ENCODE peak calls at places on chromosomes 5 and 9, in four cellular contexts. G is activated CD4-positive, CD25-positive, alpha-beta regulatory T cell; M is nephron progenitor cell; T is activated T-cell treated with anti-CD3 and anti-CD28 coated beads for 48 hours. B is an unnamed sample.

GRCh38 chr9:73613092-73613701 is 461.5 kb downstream of the ANXA1 start:
- DNase-seq in G (no peak), M (no peak), T (no peak), B (no peak)

GRCh38 chr5:58854396-58854795 is 271.5 kb downstream of the RAB3C start:
- DNase-seq in G (no peak), M (no peak), T (no peak), B (no peak)

GRCh38 chr5:129133553-129133952 is 39.0 kb downstream of the ISOC1 start:
- DNase-seq in G (no peak), M (no peak), T (no peak), B (no peak)

GRCh38 chr5:141966963-141967333 is 2.0 kb upstream of the RNF14 start:
- DNase-seq in G (no peak), M (no peak), T (no peak), B (no peak)

GRCh38 chr9:113712053-113712452 is 164.1 kb upstream of the ZNF618 start:
- DNase-seq in G (no peak), M (no peak), T (no peak), B (no peak)

GRCh38 chr5:4976918-4977317 is 163.2 kb upstream of the ADAMTS16 start:
- DNase-seq in G (no peak), M (no peak), T (no peak), B (no peak)

GRCh38 chr5:124790895-124791732 is 44.7 kb upstream of the ZNF608 start:
- DNase-seq in G (no peak), M (no peak), T (no peak), B (no peak)

GRCh38 chr5:92911293-92911692 is 669.7 kb downstream of the NR2F1-AS1 start:
- DNase-seq in G (no peak), M (no peak), T (no peak), B (no peak)

GRCh38 chr5:57174128-57174849 is 430 bp downstream of the GPBP1 start:
- DNase-seq in G (no peak), M (no peak), T (no peak), B (peak)

GRCh38 chr9:14923701-14924100 is 13.5 kb upstream of the FREM1 start:
- DNase-seq in G (no peak), M (no peak), T (no peak), B (no peak)

GRCh38 chr9:70485273-70485858 is 70.9 kb upstream of the KLF9 start:
- DNase-seq in G (no peak), M (no peak), T (no peak), B (no peak)

GRCh38 chr5:1348986-1349245 is 4.0 kb upstream of the CLPTM1L start:
- DNase-seq in G (no peak), M (no peak), T (no peak), B (no peak)

GRCh38 chr5:143279698-143280097 is 123.8 kb downstream of the NR3C1 start:
- DNase-seq in G (no peak), M (no peak), T (no peak), B (no peak)

GRCh38 chr5:148268556-148268955 is at the start of gene SPINK13:
- DNase-seq in G (no peak), M (no peak), T (no peak), B (no peak)

GRCh38 chr5:72908666-72909065 is 47.2 kb upstream of the FCHO2 start:
- DNase-seq in G (no peak), M (no peak), T (no peak), B (no peak)

GRCh38 chr5:112669328-112669963 is 68.2 kb upstream of the APC start:
- DNase-seq in G (no peak), M (no peak), T (no peak), B (no peak)